ENCODE peak calls at places on chromosomes 7 and 10, in ten cellular contexts. A is choroid plexus epithelial cell, M is PC-3, V is brain microvascular endothelial cell, R is fibroblast of villous mesenchyme, G is GM12878, I is mammary epithelial cell, F is fibroblast of lung, S is colonic mucosa, T is bronchial epithelial cell. X is an unnamed sample.

GRCh38 chr7:138282997-138283396 is 177.1 kb upstream of the TRIM24 start:
- DNase-seq in A (peak; percentile 70), M (no peak), V (peak; percentile 81), R (peak; percentile 18), G (no peak), I (no peak), F (no peak), S (no peak), T (no peak), X (no peak)

GRCh38 chr10:65292551-65292950 is 1633.3 kb upstream of the LRRTM3 start:
- DNase-seq in A (no peak), M (no peak), V (no peak), R (peak; percentile 5), G (no peak), I (no peak), F (no peak), S (no peak), T (no peak), X (no peak)

GRCh38 chr7:36946401-36946739 is 222.1 kb upstream of the AOAH start:
- DNase-seq in A (no peak), M (no peak), V (no peak), R (no peak), G (no peak), I (no peak), F (no peak), S (no peak), T (no peak), X (no peak)

GRCh38 chr7:155228894-155229293 is 68.8 kb upstream of the INSIG1 start:
- DNase-seq in A (no peak), M (no peak), V (no peak), R (no peak), G (no peak), I (no peak), F (no peak), S (no peak), T (no peak), X (no peak)

GRCh38 chr7:55020481-55020871 is 1.7 kb downstream of the EGFR start:
- DNase-seq in A (peak; percentile 56), M (peak; percentile 48), V (peak; percentile 12), R (peak; percentile 60), G (no peak), I (peak; percentile 93), F (peak; percentile 62), S (peak; percentile 46), T (peak; percentile 93), X (no peak)

GRCh38 chr7:36308031-36308430 is 81.6 kb upstream of the ANLN start:
- DNase-seq in A (no peak), M (no peak), V (no peak), R (no peak), G (no peak), I (no peak), F (no peak), S (no peak), T (no peak), X (no peak)

GRCh38 chr7:99563650-99564049 is 5.2 kb downstream of the ZNF655 start:
- DNase-seq in A (peak; percentile 77), M (peak; percentile 73), V (peak; percentile 87), R (peak; percentile 78), G (no peak), I (no peak), F (peak; percentile 66), S (no peak), T (peak; percentile 54), X (no peak)

GRCh38 chr10:61992059-61992460 is 90.6 kb downstream of the ARID5B start:
- DNase-seq in A (peak; percentile 81), M (no peak), V (peak; percentile 46), R (peak; percentile 78), G (no peak), I (no peak), F (peak; percentile 72), S (peak; percentile 54), T (peak; percentile 45), X (no peak)

GRCh38 chr7:95718556-95719410 is 53.6 kb upstream of the DYNC1I1 start:
- DNase-seq in A (peak; percentile 56), M (peak; percentile 60), V (no peak), R (peak; percentile 28), G (no peak), I (no peak), F (peak; percentile 45), S (no peak), T (peak; percentile 46), X (peak; percentile 15)

GRCh38 chr10:59279991-59280390 is 82.4 kb downstream of the FAM13C start:
- DNase-seq in A (no peak), M (no peak), V (no peak), R (no peak), G (no peak), I (no peak), F (no peak), S (no peak), T (no peak), X (no peak)

GRCh38 chr7:101597941-101598340 is 31.2 kb downstream of the MYL10 start:
- DNase-seq in A (no peak), M (no peak), V (no peak), R (no peak), G (no peak), I (peak; percentile 5), F (no peak), S (no peak), T (no peak), X (no peak)

GRCh38 chr7:123327661-123328060 is 127.9 kb upstream of the SLC13A1 start:
- DNase-seq in A (peak; percentile 46), M (no peak), V (no peak), R (no peak), G (no peak), I (no peak), F (no peak), S (no peak), T (no peak), X (no peak)

DNA sequence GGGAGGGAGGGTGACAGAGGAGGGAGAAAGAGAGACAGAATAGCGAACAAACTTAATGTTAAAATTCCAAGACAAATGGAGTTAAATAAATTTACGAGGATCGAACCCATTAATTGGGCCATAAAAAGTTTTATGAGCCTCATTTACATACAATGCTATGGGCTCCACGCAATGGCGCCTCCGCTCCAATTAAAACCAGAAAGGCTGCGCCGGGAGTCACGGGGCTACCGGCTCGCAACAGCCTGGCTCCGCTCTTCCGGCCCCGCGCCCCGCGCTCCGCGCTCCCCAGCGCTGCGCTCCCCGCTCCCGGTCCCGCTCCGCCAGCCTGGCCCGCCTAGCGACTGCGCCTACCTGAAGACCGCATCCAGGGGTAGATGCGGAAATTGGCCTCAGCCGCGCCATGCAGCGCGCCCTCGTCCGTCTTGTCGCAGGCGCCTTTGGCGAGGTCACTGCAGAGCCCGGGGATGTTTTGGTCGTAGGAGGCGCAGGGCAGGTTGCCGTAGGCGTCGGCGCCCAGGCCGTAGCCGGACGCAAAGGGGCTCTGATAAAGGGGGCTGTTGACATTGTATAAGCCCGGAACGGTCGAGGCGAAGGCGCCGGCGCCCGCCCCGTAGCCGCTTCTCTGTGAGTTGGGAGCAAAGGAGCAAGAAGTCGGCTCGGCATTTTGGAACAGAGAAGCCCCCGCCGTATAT is 513 bp downstream of the HOXA7 start:
- DNase-seq in A (no peak), M (peak; percentile 52), V (no peak), R (peak; percentile 45), G (no peak), I (peak; percentile 55), F (peak; percentile 29), S (peak; percentile 70), T (no peak), X (no peak)
- TF ChIP-seq CTCF in A (no peak), M (peak; percentile 13), V (no peak), R (no peak), G (no peak), I (no peak), F (no peak), S (no peak), T (no peak), X (peak; percentile 19)

GRCh38 chr10:71011141-71011540 is 122.8 kb upstream of the PCBD1 start:
- DNase-seq in A (no peak), M (no peak), V (no peak), R (no peak), G (no peak), I (no peak), F (no peak), S (no peak), T (no peak), X (no peak)
- H3K4me3 ChIP-seq in A (no peak overlapping the region), M (no peak overlapping the region), V (no peak overlapping the region), R (no peak overlapping the region), G (no peak overlapping the region), I (no peak overlapping the region), F (no peak overlapping the region), S (no peak overlapping the region), T (no peak overlapping the region), X (no peak overlapping the region)

GRCh38 chr10:131845505-131846223 is 55.1 kb upstream of the PPP2R2D start:
- DNase-seq in A (no peak), M (no peak), V (no peak), R (no peak), G (no peak), I (no peak), F (no peak), S (no peak), T (no peak), X (no peak)
- TF ChIP-seq CTCF in A (no peak), M (no peak), V (no peak), R (no peak), G (no peak), I (no peak), F (no peak), S (no peak), T (no peak), X (no peak)

GRCh38 chr7:158572000-158572828 is 15.4 kb downstream of the PTPRN2 start:
- DNase-seq in A (peak; percentile 45), M (no peak), V (no peak), R (no peak), G (no peak), I (no peak), F (no peak), S (no peak), T (peak; percentile 20), X (no peak)

GRCh38 chr7:158574308-158575036 is 13.2 kb downstream of the PTPRN2 start:
- DNase-seq in A (no peak), M (no peak), V (no peak), R (no peak), G (no peak), I (no peak), F (no peak), S (no peak), T (no peak), X (no peak)

GRCh38 chr7:158579662-158580646 is 7.7 kb downstream of the PTPRN2 start:
- DNase-seq in A (no peak), M (no peak), V (no peak), R (no peak), G (no peak), I (no peak), F (no peak), S (no peak), T (no peak), X (no peak)

GRCh38 chr7:158573310-158573709 is 14.3 kb downstream of the PTPRN2 start:
- DNase-seq in A (no peak), M (no peak), V (no peak), R (no peak), G (no peak), I (no peak), F (no peak), S (no peak), T (no peak), X (no peak)

DNA sequence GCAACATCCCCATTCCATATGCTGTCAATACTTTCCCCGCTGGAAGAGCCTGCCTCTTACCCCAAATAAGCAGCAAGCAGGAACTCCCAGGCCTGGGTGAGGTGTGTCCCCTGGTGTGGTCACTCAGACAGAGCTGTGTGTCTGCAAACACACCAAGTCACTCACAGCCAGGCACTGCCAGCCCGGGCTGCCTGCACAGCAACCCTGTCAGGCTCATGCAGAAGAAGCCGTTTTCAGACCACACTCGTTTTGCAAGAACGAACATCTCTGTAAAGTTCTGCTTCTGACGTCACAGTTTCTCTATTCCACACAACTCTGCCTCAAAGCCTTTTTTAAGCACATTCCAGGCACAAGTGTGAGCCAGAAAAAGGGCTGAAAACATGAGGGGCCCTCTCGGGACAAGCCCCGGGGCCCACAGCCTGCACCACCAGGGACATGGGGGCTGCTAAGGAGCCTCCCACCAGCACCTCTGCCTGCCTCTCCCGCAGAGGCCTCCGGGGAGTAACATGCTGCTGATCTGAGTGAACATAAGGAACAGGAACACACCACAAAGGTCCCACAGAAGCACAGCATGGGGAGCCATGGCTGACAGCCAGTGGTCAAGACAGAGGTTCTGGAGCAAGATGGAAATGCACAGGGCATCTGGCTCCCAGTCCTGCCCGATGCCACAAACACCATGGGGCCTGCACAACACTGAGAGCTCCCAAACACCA is 11.4 kb downstream of the PTPRN2 start:
- DNase-seq in A (no peak), M (no peak), V (no peak), R (no peak), G (no peak), I (no peak), F (no peak), S (no peak), T (no peak), X (no peak)
- H3K4me3 ChIP-seq in A (no peak overlapping the region), M (no peak overlapping the region), V (no peak overlapping the region), R (no peak overlapping the region), G (no peak overlapping the region), I (no peak overlapping the region), F (no peak overlapping the region), S (no peak overlapping the region), T (no peak overlapping the region), X (no peak overlapping the region)